ENCODE peak calls at places on chromosomes 6 and 20, in eight cellular contexts. G is stomach, P is HCT116, R is adrenal gland, S is IMR-90, W is H1, A is body of pancreas, M is heart left ventricle. H is an unnamed sample.

GRCh38 chr20:57893364-57894001 is 183.7 kb upstream of the PMEPA1 start:
- DNase-seq in P (no peak), G (no peak), S (no peak), W (no peak), A (no peak), M (no peak), R (no peak), H (no peak)

GRCh38 chr6:6916598-6916997 is 191.2 kb upstream of the RREB1 start:
- DNase-seq in A (no peak), P (no peak), W (no peak), R (no peak), G (no peak), S (no peak), M (peak; percentile 55), H (no peak)

GRCh38 chr6:37365791-37366190 is 12.0 kb downstream of the RNF8 start:
- DNase-seq in R (no peak), A (no peak), S (peak; percentile 35), W (no peak), P (no peak), G (no peak), M (no peak), H (no peak)

GRCh38 chr6:150622941-150623874 is 23.5 kb downstream of the PLEKHG1 start:
- DNase-seq in A (no peak), S (no peak), P (no peak), R (no peak), G (no peak), W (no peak), M (no peak), H (no peak)

GRCh38 chr20:32526125-32526524 is 59.0 kb downstream of the NOL4L start:
- DNase-seq in A (no peak), S (no peak), R (no peak), W (no peak), M (no peak), G (no peak), P (no peak), H (no peak)

GRCh38 chr6:14094721-14095120 is 22.9 kb upstream of the CD83 start:
- DNase-seq in R (no peak), A (no peak), S (no peak), G (no peak), M (no peak), W (no peak), P (no peak), H (no peak)

GRCh38 chr6:148348335-148348734 is 5.7 kb downstream of the SASH1 start:
- DNase-seq in M (no peak), A (no peak), R (no peak), G (no peak), P (no peak), W (no peak), S (no peak), H (no peak)

GRCh38 chr6:118968416-118968815 is 33.5 kb upstream of the MCM9 start:
- DNase-seq in S (peak; percentile 1), W (no peak), R (no peak), G (no peak), M (no peak), P (peak; percentile 12), A (no peak), H (no peak)

GRCh38 chr6:89302195-89302770 is 12.8 kb downstream of the GABRR2 start:
- DNase-seq in S (no peak), R (no peak), W (no peak), A (no peak), G (no peak), M (no peak), P (no peak), H (no peak)

GRCh38 chr20:45783656-45784294 is 7.9 kb downstream of the WFDC3 start:
- DNase-seq in G (peak; percentile 91), R (no peak), W (no peak), A (peak; percentile 77), S (no peak), M (peak; percentile 63), P (no peak), H (no peak)

DNA sequence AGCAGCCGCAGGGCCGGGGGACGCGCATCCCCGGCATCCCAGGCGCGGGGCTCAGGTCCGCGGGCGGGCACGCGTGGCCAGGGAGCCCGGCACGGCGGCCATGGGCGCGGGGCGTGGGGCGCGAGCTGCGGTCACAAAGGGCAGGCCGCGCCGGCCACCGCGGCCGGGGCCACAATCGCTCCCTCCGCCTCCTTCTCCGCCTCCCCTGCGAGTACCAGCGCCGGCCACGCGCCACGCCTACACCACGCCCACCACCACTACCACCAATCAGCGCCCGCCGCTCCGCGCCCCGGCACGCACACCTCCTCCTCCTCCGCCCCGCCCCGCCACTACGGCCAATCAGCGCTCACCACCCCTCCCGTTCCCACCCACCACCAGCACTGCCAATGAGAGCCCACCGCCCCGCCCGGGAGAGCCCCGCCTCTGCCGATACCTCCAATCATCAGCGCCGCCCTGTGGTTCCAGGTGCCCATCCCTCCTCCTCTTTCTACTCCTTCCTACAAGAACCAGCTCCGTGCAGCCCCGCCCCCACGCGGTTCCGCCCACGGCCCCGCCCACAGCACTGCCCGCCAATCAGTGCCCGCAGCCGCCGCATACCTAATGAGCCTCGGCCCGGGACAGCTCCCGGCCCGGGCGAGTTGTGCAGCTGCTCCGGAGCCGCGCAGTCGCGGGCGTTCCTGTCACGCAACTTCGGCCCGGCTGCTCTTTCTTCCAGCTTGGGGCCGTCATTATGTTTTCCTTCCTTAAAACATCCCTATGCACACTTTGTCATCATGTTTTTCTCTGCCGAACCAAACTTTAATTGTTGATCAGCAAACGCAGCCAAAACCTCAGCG is at the start of gene RPS6KA2:
- DNase-seq in G (peak; percentile 100), R (peak; percentile 100), S (peak; percentile 99), W (peak; percentile 100), A (peak; percentile 100), P (peak; percentile 97), M (peak; percentile 100), H (peak; percentile 87)
- TF ChIP-seq POLR2A in G (peak; percentile 47), R (peak; percentile 78), S (peak; percentile 87), W (peak; percentile 82), A (peak; percentile 97), P (peak; percentile 42), M (peak; percentile 92), H (peak; percentile 81)

DNA sequence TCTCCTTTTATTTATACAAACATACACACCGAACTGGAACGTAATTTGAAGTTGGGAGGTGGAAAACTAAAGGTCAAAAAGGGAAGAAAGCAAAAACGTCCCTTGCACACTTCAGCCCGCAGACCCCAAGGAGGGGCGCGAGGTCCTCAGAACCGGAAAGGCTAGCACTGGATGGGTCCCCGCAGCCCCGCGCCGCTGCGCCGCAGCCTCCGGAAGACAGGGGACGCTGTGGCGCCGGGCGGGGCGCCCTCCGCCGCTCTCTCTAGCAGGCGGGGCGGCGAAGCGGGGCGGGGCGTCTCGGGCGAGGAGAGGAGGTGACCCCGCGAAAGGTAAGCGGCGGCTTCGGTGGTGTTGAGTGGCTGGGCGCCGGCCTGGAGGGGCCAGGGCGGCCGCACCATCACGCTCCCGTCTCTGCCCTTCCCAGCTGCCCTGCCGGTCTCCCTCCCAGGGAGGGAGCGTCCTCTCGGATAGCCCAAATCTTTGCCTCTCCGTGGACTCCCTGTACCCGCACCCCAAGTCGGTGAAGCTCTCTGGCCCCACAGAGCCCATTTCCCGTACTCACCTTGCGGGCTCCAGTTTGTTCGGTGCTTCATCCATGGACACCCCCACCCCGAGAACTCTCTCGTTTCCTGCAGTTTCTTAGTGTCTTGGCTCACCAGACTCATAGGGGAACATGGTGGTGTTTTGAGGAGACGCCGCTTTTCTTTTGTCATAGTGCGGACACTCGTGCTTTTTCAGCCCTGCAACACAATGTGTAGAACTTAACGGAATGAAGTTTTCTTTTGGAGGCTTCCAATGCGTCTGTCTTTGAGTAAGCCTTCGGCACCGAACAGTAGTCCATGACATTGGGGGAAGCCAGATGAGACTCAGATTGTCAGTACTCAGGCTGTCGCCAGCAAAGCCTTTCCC is at the start of gene SMIM8:
- DNase-seq in W (peak; percentile 97), S (peak; percentile 58), P (peak; percentile 53), M (peak; percentile 90), R (peak; percentile 83), A (peak; percentile 91), G (peak; percentile 89), H (peak; percentile 76)
- TF ChIP-seq POLR2A in W (peak; percentile 87), S (no peak), P (peak; percentile 52), M (peak; percentile 50), R (peak; percentile 48), A (peak; percentile 72), G (no peak), H (peak; percentile 86)

DNA sequence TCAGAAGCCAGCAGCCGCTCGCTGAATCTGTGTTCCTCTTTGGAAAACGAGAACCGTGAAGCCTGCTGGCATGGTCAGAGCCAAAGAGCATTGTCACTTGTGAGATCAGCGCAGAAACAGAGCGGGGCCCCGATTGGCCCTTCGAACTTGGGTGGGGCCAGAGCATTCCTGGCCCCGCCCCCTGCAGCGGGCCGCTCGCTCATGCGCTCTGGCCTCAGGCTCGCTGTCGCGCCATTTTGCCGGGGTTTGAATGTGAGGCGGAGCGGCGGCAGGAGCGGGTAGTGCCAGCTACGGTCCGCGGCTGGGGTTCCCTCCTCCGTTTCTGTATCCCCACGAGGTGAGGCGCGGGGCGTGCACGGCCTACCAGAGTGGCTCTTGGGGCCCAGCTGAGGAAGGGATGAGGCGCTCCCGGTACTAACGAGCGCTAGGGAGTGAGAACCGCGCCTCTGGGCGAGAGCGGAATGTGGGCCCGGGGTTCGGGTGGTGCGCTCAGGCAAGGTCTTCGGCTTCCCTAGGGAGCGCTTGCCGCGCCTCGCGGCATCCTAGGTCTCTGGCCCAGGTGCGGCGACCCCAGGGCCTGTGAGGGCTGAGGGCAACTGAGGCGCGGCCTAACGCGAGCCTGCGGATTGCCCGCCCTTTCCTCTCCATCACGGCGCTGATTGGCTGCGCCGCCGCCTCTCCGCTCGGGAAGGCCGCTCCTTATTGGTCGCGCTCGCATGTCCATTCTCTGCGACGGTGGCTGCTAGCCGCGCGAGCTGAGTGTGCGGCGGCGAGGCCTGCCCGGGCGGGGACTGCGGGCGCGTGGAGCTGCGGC is at the start of gene CSE1L:
- DNase-seq in W (peak; percentile 98), S (peak; percentile 94), R (peak; percentile 94), P (peak; percentile 87), M (peak; percentile 96), G (peak; percentile 95), A (peak; percentile 95), H (peak; percentile 88)
- TF ChIP-seq POLR2A in W (peak; percentile 96), S (peak; percentile 66), R (peak; percentile 46), P (peak; percentile 62), M (peak; percentile 66), G (no peak), A (peak; percentile 96), H (peak; percentile 87)

DNA sequence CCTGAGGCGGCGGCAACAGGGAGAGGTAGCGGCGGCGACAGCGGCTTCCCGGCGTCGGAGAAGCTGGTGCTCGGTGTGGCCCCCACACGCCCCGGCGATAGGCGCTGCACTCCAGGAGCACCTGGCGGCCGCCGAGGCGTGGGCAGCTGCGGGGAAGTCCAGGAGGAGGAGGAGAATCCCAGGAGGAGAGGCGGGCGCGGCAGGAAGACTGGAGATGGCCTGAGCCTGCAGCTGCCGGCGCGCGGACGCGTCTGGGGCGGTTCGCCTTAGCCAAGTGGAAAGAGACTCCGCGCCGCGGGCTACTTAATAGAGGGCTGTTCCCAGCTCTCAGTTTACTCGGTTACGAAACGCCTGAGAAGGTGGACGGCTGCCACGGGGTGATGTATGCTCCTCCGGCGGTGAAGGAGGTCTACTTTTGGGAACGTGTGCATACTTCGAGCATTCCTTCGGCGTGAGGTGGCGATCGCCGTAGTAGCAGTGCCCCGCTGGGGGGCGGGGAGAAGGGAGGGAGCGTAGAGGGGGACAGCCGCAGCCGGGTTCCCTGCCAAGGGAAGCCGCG is at the start of gene COL12A1:
- DNase-seq in S (peak; percentile 100), M (peak; percentile 91), A (peak; percentile 80), R (no peak), G (peak; percentile 80), W (peak; percentile 86), P (peak; percentile 80), H (peak; percentile 64)
- TF ChIP-seq POLR2A in S (peak; percentile 97), M (no peak), A (peak; percentile 32), R (no peak), G (no peak), W (no peak), P (no peak), H (no peak)